ENCODE peak calls at places on chromosome 12, in six cellular contexts. X, C, Q, E, G and L are unnamed samples.

GRCh38 chr12:122946690-122947271 is 19.5 kb downstream of the ABCB9 start:
- DNase-seq in Q (peak; percentile 50), G (no peak), C (peak; percentile 92), E (peak; percentile 59), X (no peak), L (peak; percentile 85)

GRCh38 chr12:104272938-104273337 is 30.6 kb upstream of the EID3 start:
- DNase-seq in G (no peak), C (no peak), X (no peak), E (no peak), Q (no peak), L (no peak)

GRCh38 chr12:120475643-120476042 is 6.1 kb upstream of the SRSF9 start:
- DNase-seq in C (no peak), Q (no peak), X (no peak), E (no peak), G (no peak), L (no peak)

GRCh38 chr12:111925171-111925570 is 83.1 kb downstream of the MAPKAPK5 start:
- DNase-seq in Q (no peak), G (no peak), C (no peak), E (no peak), X (no peak), L (no peak)

GRCh38 chr12:93612719-93613228 is 40.3 kb downstream of the SOCS2 start:
- DNase-seq in G (no peak), C (no peak), Q (no peak), X (no peak), E (no peak), L (no peak)

GRCh38 chr12:106879612-106880011 is 76.1 kb upstream of the TMEM263 start:
- DNase-seq in E (no peak), X (no peak), C (no peak), G (no peak), Q (no peak), L (no peak)

GRCh38 chr12:52836042-52836466 is 1.9 kb upstream of the KRT79 start:
- DNase-seq in Q (peak; percentile 57), G (no peak), E (no peak), X (no peak), C (no peak), L (no peak)

GRCh38 chr12:17793854-17794253 is 296.1 kb downstream of the RERGL start:
- DNase-seq in E (no peak), G (no peak), C (no peak), X (no peak), Q (no peak), L (no peak)

GRCh38 chr12:64998327-64999156 is 122.6 kb downstream of the WIF1 start:
- DNase-seq in Q (no peak), C (no peak), E (no peak), G (no peak), X (no peak), L (peak; percentile 33)

GRCh38 chr12:40375076-40375475 is 150.3 kb downstream of the LRRK2 start:
- DNase-seq in G (no peak), X (no peak), E (no peak), C (peak; percentile 8), Q (no peak), L (peak; percentile 2)

GRCh38 chr12:132275110-132275531 is 54.3 kb downstream of the GALNT9 start:
- DNase-seq in C (peak; percentile 82), E (no peak), X (peak; percentile 39), G (peak; percentile 64), Q (peak; percentile 56), L (peak; percentile 16)

GRCh38 chr12:58249610-58250009 is 308.2 kb downstream of the ATP23 start:
- DNase-seq in C (no peak), X (no peak), Q (no peak), G (no peak), E (no peak), L (no peak)

GRCh38 chr12:58248599-58248998 is 307.2 kb downstream of the ATP23 start:
- DNase-seq in C (no peak), E (no peak), G (no peak), X (no peak), Q (no peak), L (no peak)

GRCh38 chr12:58254463-58254862 is 313.1 kb downstream of the ATP23 start:
- DNase-seq in E (no peak), X (no peak), C (no peak), G (no peak), Q (no peak), L (no peak)

GRCh38 chr12:58252914-58253313 is 311.5 kb downstream of the ATP23 start:
- DNase-seq in C (no peak), G (no peak), E (no peak), X (no peak), Q (no peak), L (no peak)

DNA sequence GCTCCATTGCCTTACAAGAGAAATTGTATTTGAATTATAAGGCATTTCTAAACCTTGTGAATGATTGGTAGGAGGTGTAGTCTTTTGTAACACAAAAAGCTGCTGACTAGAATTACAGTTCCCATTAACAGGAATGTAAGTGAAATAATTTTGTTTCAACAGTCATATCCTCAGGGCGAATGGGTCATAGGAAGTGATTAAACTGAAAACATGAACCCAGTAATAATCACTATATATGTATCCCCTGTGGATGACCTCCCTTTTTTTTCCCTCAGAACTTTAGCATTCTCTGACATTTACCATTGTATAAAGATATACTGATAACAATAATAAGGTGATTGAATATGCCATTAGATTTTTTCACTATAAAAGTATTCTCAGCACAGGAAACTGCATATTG is 312.3 kb downstream of the ATP23 start:
- DNase-seq in X (no peak), G (no peak), Q (no peak), E (no peak), C (no peak), L (no peak)
- TF ChIP-seq ZNF274 in X (no peak), G (no peak), Q (no peak), E (no peak), C (no peak), L (no peak)

DNA sequence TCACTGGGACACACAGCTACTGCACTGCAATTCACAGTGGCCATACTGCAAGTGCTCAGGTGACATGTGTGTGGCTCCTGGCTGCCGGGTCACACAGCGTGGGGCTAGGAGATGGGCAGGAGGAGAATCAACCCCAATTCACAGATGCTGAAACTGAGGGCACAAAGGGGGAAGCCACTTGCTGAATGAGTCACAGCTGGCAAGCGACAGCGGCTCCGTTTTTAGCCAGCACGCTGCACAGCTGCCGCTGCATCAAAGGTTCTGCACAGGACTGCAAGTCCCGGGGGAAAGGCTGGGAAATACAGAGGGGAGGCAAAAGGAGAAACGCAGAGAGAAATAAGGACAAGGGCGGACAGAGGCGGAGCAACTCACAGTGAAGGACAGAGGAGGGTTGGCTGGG is 57.9 kb downstream of the KDM2B start:
- DNase-seq in E (peak; percentile 69), X (no peak), G (no peak), Q (no peak), C (no peak), L (no peak)
- TF ChIP-seq ZNF274 in E (no peak), X (no peak), G (no peak), Q (no peak), C (no peak), L (no peak)

GRCh38 chr12:109951136-109951535 is 45.0 kb downstream of the GIT2 start:
- DNase-seq in G (no peak), E (no peak), Q (no peak), C (peak; percentile 31), X (no peak), L (no peak)
- TF ChIP-seq ZNF274 in G (no peak), E (no peak), Q (no peak), C (no peak), X (no peak), L (no peak)

GRCh38 chr12:4978737-4979136 is 64.9 kb upstream of the KCNA5 start:
- DNase-seq in E (no peak), Q (no peak), C (no peak), G (no peak), X (no peak), L (no peak)
- TF ChIP-seq ZNF274 in E (no peak), Q (no peak), C (no peak), G (no peak), X (no peak), L (no peak)

GRCh38 chr12:19031032-19031431 is 98.5 kb upstream of the PLEKHA5 start:
- DNase-seq in Q (no peak), C (peak; percentile 85), E (no peak), X (no peak), G (no peak), L (no peak)

GRCh38 chr12:19030603-19031002 is 98.9 kb upstream of the PLEKHA5 start:
- DNase-seq in X (no peak), C (no peak), G (no peak), Q (no peak), E (no peak), L (no peak)

GRCh38 chr12:19033244-19033643 is 96.3 kb upstream of the PLEKHA5 start:
- DNase-seq in E (no peak), X (no peak), C (no peak), G (no peak), Q (no peak), L (no peak)

GRCh38 chr12:19032826-19033225 is 96.7 kb upstream of the PLEKHA5 start:
- DNase-seq in E (no peak), G (no peak), Q (no peak), C (no peak), X (no peak), L (no peak)

GRCh38 chr12:19030180-19030579 is 99.4 kb upstream of the PLEKHA5 start:
- DNase-seq in X (no peak), G (no peak), Q (no peak), C (no peak), E (no peak), L (no peak)
- TF ChIP-seq ZNF274 in X (no peak), G (no peak), Q (no peak), C (no peak), E (no peak), L (no peak)